ENCODE peak calls at places on chromosomes 12 and 14, in nine cellular contexts. V is lower leg skin; E is neural crest cell; N is fibroblast of pulmonary artery; C is CD4-positive, alpha-beta T cell; U is nephron progenitor cell; D is OCI-LY7; T is AG04450; Q is AG10803. K is an unnamed sample.

GRCh38 chr14:86646688-86647687 is 1117.0 kb downstream of the FLRT2 start:
- DNase-seq in C (no peak), U (no peak), D (peak), E (no peak), T (no peak), Q (peak), V (no peak), N (peak), K (no peak)

GRCh38 chr12:64066776-64067175 is 155.3 kb downstream of the KICS2 start:
- DNase-seq in D (no peak), E (no peak), N (no peak), C (no peak), T (no peak), Q (no peak), V (no peak), U (no peak), K (no peak)

GRCh38 chr12:85076688-85077430 is 40.7 kb downstream of the LRRIQ1 start:
- DNase-seq in E (no peak), C (no peak), N (peak), Q (peak), U (no peak), V (no peak), T (peak), D (peak), K (no peak)

GRCh38 chr12:87439990-87440827 is 589.0 kb downstream of the C12orf50 start:
- DNase-seq in C (no peak), N (peak), D (no peak), U (no peak), T (peak), V (no peak), Q (peak), E (no peak), K (no peak)

GRCh38 chr12:125166046-125166445 is 100.8 kb downstream of the AACS start:
- DNase-seq in Q (no peak), E (no peak), C (no peak), N (no peak), T (no peak), U (no peak), V (no peak), D (no peak), K (no peak)

GRCh38 chr14:65224799-65225198 is 122.5 kb upstream of the MAX start:
- DNase-seq in U (no peak), C (no peak), N (peak), Q (peak), V (no peak), D (no peak), T (no peak), E (no peak), K (peak)

GRCh38 chr14:28157289-28157869 is 609.2 kb upstream of the FOXG1 start:
- DNase-seq in N (no peak), D (no peak), C (no peak), Q (no peak), T (no peak), V (peak), E (no peak), U (no peak), K (no peak)

GRCh38 chr14:102362084-102362483 is 606 bp downstream of the CINP start:
- DNase-seq in Q (peak), C (no peak), D (peak), E (no peak), T (no peak), U (no peak), N (peak), V (no peak), K (no peak)

GRCh38 chr14:95226801-95227200 is 69.5 kb upstream of the DICER1 start:
- DNase-seq in U (peak), V (no peak), E (no peak), D (no peak), Q (no peak), T (no peak), N (no peak), C (no peak), K (no peak)

GRCh38 chr12:3168775-3169221 is 91.6 kb downstream of the TSPAN9 start:
- DNase-seq in Q (peak), E (no peak), U (no peak), N (peak), C (no peak), V (no peak), D (no peak), T (peak), K (no peak)

GRCh38 chr12:128791395-128792322 is 32.1 kb downstream of the SLC15A4 start:
- DNase-seq in V (no peak), Q (no peak), E (no peak), D (no peak), T (no peak), N (no peak), U (no peak), C (no peak), K (no peak)

GRCh38 chr12:93029091-93029490 is 100.0 kb upstream of the EEA1 start:
- DNase-seq in E (no peak), T (no peak), Q (no peak), V (no peak), C (no peak), D (no peak), N (no peak), U (no peak), K (no peak)

GRCh38 chr12:24233519-24234246 is 284.2 kb upstream of the SOX5 start:
- DNase-seq in N (no peak), Q (no peak), T (no peak), V (no peak), D (no peak), U (no peak), E (no peak), C (no peak), K (no peak)

GRCh38 chr12:32181498-32182175 is 75.0 kb downstream of the BICD1 start:
- DNase-seq in C (no peak), V (no peak), D (no peak), E (no peak), N (no peak), T (no peak), U (no peak), Q (peak), K (no peak)

GRCh38 chr12:75116611-75117010 is 93.0 kb downstream of the KCNC2 start:
- DNase-seq in D (no peak), U (no peak), E (no peak), N (no peak), Q (no peak), C (no peak), V (no peak), T (no peak), K (peak)

GRCh38 chr14:27184371-27184901 is 586.6 kb upstream of the NOVA1 start:
- DNase-seq in T (no peak), V (no peak), Q (no peak), U (no peak), N (peak), D (no peak), E (no peak), C (no peak), K (no peak)

GRCh38 chr12:102508052-102508451 is 27.7 kb upstream of the IGF1 start:
- DNase-seq in D (no peak), U (no peak), E (no peak), C (no peak), V (no peak), N (no peak), Q (no peak), T (no peak), K (no peak)

GRCh38 chr14:92719890-92720323 is 28.5 kb downstream of the LGMN start:
- DNase-seq in T (no peak), V (no peak), C (no peak), D (no peak), E (no peak), N (no peak), Q (peak), U (no peak), K (no peak)

GRCh38 chr14:74391479-74391878 is 34.5 kb downstream of the SYNDIG1L start:
- DNase-seq in E (no peak), N (no peak), V (no peak), C (no peak), T (no peak), D (no peak), Q (no peak), U (no peak), K (no peak)

GRCh38 chr14:89540830-89541470 is 123.9 kb upstream of the FOXN3 start:
- DNase-seq in Q (peak), D (no peak), V (no peak), C (no peak), U (no peak), N (peak), T (peak), E (no peak), K (no peak)

GRCh38 chr14:29222671-29223268 is 456.2 kb downstream of the FOXG1 start:
- DNase-seq in T (peak), N (peak), V (no peak), E (no peak), C (no peak), Q (peak), D (no peak), U (peak), K (no peak)
- TF ChIP-seq CTCF in T (peak), N (peak), V (no peak), E (peak), C (no peak), Q (peak), D (peak), U (peak), K (peak)

DNA sequence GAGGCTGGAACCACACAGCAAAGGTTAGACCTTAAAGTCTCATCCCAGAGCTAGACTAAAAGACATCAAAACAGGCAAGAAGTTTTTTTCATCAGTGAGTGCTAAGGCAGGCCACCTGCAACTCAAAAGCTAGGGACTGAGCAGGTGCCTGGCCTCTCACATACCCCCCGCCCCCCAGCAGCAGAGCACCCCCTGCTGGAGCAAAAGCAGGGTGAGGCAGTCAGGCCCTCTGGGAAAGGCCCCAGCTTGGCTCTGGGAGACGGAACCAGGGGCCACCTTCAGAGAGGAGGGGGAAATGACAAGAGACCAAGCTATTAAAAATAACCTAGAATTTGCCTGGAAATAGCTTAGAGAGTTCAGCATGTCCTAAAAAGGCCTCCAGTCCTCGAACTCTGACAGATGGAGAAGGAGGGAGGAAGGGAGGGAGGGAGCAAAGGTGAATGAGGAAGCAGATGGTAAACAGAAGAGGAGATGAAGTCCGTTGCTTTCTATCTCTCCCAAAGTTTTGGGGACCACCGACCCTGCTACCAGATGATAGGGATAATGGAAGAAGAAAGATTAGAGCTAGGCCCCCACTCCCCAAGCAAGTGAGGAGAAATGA is 1.8 kb downstream of the ITGA7 start:
- DNase-seq in U (no peak), D (peak), Q (no peak), N (no peak), E (no peak), V (no peak), C (no peak), T (no peak), K (no peak)
- TF ChIP-seq CTCF in U (no peak), D (peak), Q (peak), N (peak), E (peak), V (no peak), C (no peak), T (peak), K (peak)

DNA sequence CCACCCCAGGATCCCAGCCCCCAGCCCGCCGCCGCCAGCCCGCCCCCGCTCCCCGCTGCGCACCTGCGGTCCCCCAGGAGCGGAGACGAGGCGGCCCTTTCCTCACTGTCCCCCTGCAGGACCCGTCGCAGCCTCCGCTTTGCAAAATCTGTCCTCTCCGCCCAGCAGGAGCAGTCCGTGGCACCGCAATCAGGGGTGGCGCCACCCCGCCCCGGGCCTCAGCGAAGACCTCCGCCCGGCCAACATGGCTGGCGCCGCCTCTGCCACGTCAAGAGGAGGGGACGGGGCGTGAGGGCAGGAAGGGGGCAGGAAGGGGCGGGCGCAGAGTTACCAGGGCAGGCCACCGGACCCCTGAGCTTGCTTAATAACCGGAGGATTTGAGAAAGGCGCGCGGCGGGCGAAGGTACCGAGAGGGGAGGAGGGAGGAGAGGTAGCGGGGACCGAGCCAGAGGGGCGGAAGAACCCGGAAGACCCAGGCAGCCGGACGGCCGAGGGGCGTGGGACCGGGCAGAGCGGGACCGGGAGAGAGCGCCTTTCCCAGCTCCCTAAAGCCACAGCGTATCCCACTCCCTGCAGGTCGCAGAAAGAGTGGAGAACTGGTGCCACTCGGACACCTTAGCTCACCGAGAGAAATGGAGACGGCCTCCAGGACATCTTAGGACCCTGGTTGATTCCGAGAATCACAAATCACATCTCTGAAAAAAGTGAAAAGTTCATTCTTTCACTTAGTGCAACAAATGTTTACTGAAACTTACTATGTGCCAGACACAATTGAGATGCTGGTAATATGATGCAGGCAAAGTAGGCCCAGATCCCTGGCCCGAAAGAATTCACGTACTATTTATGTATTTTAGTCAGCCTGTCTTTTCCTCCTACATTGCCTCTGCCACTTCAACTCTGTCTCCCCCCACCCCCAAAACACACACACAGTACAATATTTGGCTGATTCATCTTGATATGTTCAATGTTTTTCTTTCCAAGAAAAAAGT is at the start of gene SEC23A:
- DNase-seq in T (peak), U (peak), Q (peak), C (peak), D (peak), E (peak), V (peak), N (peak), K (peak)
- TF ChIP-seq CTCF in T (no peak), U (no peak), Q (no peak), C (no peak), D (peak), E (peak), V (no peak), N (no peak), K (no peak)

DNA sequence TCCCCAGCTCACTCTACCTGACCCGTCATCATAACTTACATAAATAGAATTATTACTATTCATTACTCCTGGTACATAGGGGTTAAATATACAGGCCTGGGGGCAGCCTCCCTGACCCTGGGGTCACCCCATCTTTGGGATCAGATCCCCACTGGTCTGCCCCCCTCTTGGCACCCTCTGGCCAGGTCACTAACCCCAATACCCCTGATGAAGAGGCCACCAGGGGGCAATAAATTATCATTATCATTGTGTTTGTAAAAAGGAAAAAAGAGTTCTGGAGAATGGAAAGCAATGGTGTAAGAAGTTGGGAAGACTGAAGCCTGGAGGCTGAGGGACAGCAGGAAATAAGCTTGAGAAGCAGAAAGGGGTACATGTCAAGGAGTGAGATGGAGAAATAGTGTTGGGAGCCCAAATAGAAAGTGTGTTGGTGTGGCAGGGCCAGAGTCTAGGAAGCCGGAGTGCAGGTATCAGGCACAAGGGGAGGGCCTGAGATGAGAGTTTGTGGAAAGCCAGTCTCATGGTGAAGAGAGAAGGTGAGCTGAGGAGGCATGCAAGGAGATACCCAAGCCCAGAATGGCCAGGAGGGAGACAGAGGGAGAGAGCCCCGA is 6.1 kb upstream of the AAAS start:
- DNase-seq in Q (peak), U (no peak), D (peak), N (peak), V (no peak), T (no peak), C (no peak), E (no peak), K (no peak)
- TF ChIP-seq CTCF in Q (peak), U (no peak), D (peak), N (peak), V (no peak), T (peak), C (peak), E (peak), K (peak)

DNA sequence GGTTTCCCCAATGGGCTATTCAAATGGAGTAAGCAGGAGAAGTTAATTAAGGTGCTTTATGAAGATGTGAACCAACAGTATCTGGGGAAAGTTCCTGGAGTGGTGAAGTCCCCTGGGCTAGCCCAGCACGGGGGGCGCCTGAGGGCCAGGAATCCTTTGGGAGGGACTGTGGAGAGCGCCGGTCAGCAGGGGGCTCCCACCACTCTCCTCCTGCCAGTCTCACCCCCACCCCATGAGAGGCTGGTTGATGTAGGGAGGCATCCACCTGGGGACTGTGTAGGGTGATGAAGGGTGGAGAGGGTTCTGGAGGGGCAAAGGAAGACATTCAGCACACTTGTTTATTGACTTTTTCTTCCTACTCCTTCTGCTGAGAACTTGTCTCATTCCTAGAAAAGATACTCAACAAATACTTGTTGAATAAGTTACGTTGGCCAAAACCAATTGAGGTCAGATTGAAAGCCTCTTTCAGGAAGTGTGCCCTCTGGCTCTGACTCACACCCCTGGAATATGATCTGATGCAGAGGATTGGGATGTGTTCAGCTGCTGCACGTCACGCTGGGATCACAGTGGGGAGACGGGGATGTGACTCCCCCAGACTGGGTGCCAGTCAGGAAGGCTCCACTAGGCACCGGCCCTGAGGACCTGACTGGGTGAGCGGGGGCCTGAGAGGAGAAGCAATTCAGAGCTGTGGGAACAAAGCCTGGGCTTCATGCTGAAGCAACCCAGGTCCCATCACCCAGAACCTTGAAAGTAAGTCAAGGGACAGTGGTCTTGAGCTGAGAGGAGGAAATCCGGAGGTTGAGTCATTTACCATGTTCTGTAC is 4.2 kb downstream of the CEBPE start:
- DNase-seq in N (peak), C (no peak), D (no peak), T (peak), E (no peak), U (no peak), Q (peak), V (peak), K (no peak)
- TF ChIP-seq CTCF in N (no peak), C (no peak), D (no peak), T (peak), E (no peak), U (no peak), Q (peak), V (no peak), K (no peak)

GRCh38 chr14:31128601-31129526 is 78.7 kb downstream of the HECTD1 start:
- DNase-seq in T (no peak), D (peak), V (no peak), C (no peak), N (no peak), Q (no peak), E (no peak), U (no peak), K (no peak)
- TF ChIP-seq CTCF in T (no peak), D (no peak), V (no peak), C (no peak), N (no peak), Q (no peak), E (no peak), U (no peak), K (no peak)

GRCh38 chr14:104680806-104681688 is 8.4 kb upstream of the INF2 start:
- DNase-seq in Q (peak), D (peak), T (no peak), C (no peak), V (peak), N (peak), E (no peak), U (no peak), K (no peak)
- TF ChIP-seq CTCF in Q (peak), D (peak), T (peak), C (no peak), V (no peak), N (peak), E (peak), U (no peak), K (no peak)

GRCh38 chr14:93905623-93906022 is 21.5 kb upstream of the FAM181A start:
- DNase-seq in Q (no peak), T (no peak), E (no peak), N (no peak), V (no peak), D (no peak), C (no peak), U (no peak), K (no peak)
- TF ChIP-seq CTCF in Q (no peak), T (no peak), E (no peak), N (no peak), V (no peak), D (no peak), C (no peak), U (no peak), K (no peak)